ENCODE peak calls at places on chromosomes 11 and 22, in six cellular contexts. One of them, this sample, is unnamed.

GRCh38 chr11:118851970-118852369 is 31.7 kb upstream of the CXCR5 start:
- DNase-seq in naive thymus-derived CD4-positive, alpha-beta T cell: no peak
- DNase-seq in left ventricle myocardium inferior: no peak
- DNase-seq in RWPE2: no peak
- DNase-seq in heart left ventricle: no peak
- DNase-seq in right cardiac atrium: no peak
- DNase-seq in this sample: no peak

GRCh38 chr11:132024587-132025295 is 654.3 kb downstream of the NTM start:
- DNase-seq in naive thymus-derived CD4-positive, alpha-beta T cell: no peak
- DNase-seq in left ventricle myocardium inferior: no peak
- DNase-seq in RWPE2: no peak
- DNase-seq in heart left ventricle: no peak
- DNase-seq in right cardiac atrium: no peak
- DNase-seq in this sample: no peak

GRCh38 chr11:76839326-76839725 is 21.4 kb upstream of the ACER3 start:
- DNase-seq in naive thymus-derived CD4-positive, alpha-beta T cell: no peak
- DNase-seq in left ventricle myocardium inferior: no peak
- DNase-seq in RWPE2: no peak
- DNase-seq in heart left ventricle: no peak
- DNase-seq in right cardiac atrium: no peak
- DNase-seq in this sample: no peak

GRCh38 chr11:41201156-41201555 is 258.3 kb downstream of the LRRC4C start:
- DNase-seq in naive thymus-derived CD4-positive, alpha-beta T cell: no peak
- DNase-seq in left ventricle myocardium inferior: no peak
- DNase-seq in RWPE2: no peak
- DNase-seq in heart left ventricle: no peak
- DNase-seq in right cardiac atrium: no peak
- DNase-seq in this sample: peak; percentile 21

GRCh38 chr11:93196816-93197382 is 892 bp downstream of the SLC36A4 start:
- DNase-seq in naive thymus-derived CD4-positive, alpha-beta T cell: no peak
- DNase-seq in left ventricle myocardium inferior: no peak
- DNase-seq in RWPE2: no peak
- DNase-seq in heart left ventricle: no peak
- DNase-seq in right cardiac atrium: no peak
- DNase-seq in this sample: peak; percentile 12

GRCh38 chr11:7571640-7572000 is 57.8 kb downstream of the PPFIBP2 start:
- DNase-seq in naive thymus-derived CD4-positive, alpha-beta T cell: no peak
- DNase-seq in left ventricle myocardium inferior: peak; percentile 65
- DNase-seq in RWPE2: no peak
- DNase-seq in heart left ventricle: peak; percentile 61
- DNase-seq in right cardiac atrium: peak; percentile 86
- DNase-seq in this sample: peak; percentile 9

GRCh38 chr11:111417011-111417765 is 38.1 kb upstream of the POU2AF1 start:
- DNase-seq in naive thymus-derived CD4-positive, alpha-beta T cell: no peak
- DNase-seq in left ventricle myocardium inferior: no peak
- DNase-seq in RWPE2: no peak
- DNase-seq in heart left ventricle: no peak
- DNase-seq in right cardiac atrium: no peak
- DNase-seq in this sample: no peak

GRCh38 chr11:57647960-57648776 is 1.5 kb downstream of the YPEL4 start:
- DNase-seq in naive thymus-derived CD4-positive, alpha-beta T cell: no peak
- DNase-seq in left ventricle myocardium inferior: no peak
- DNase-seq in RWPE2: no peak
- DNase-seq in heart left ventricle: no peak
- DNase-seq in right cardiac atrium: no peak
- DNase-seq in this sample: no peak

GRCh38 chr22:37690901-37691504 is 4.9 kb downstream of the NOL12 start:
- DNase-seq in naive thymus-derived CD4-positive, alpha-beta T cell: no peak
- DNase-seq in left ventricle myocardium inferior: no peak
- DNase-seq in RWPE2: peak; percentile 93
- DNase-seq in heart left ventricle: no peak
- DNase-seq in right cardiac atrium: no peak
- DNase-seq in this sample: no peak

GRCh38 chr11:281486-282161 is 3.4 kb downstream of the NLRP6 start:
- DNase-seq in naive thymus-derived CD4-positive, alpha-beta T cell: no peak
- DNase-seq in left ventricle myocardium inferior: no peak
- DNase-seq in RWPE2: no peak
- DNase-seq in heart left ventricle: no peak
- DNase-seq in right cardiac atrium: no peak
- DNase-seq in this sample: no peak

GRCh38 chr11:620201-620600 is 4.5 kb upstream of the IRF7 start:
- DNase-seq in naive thymus-derived CD4-positive, alpha-beta T cell: no peak
- DNase-seq in left ventricle myocardium inferior: no peak
- DNase-seq in RWPE2: no peak
- DNase-seq in heart left ventricle: no peak
- DNase-seq in right cardiac atrium: peak; percentile 47
- DNase-seq in this sample: no peak

GRCh38 chr22:23063539-23064380 is 6.6 kb upstream of the GNAZ start:
- DNase-seq in naive thymus-derived CD4-positive, alpha-beta T cell: peak; percentile 4
- DNase-seq in left ventricle myocardium inferior: no peak
- DNase-seq in RWPE2: peak; percentile 48
- DNase-seq in heart left ventricle: no peak
- DNase-seq in right cardiac atrium: no peak
- DNase-seq in this sample: no peak

GRCh38 chr11:96211433-96211832 is 131.6 kb downstream of the MAML2 start:
- DNase-seq in naive thymus-derived CD4-positive, alpha-beta T cell: no peak
- DNase-seq in left ventricle myocardium inferior: no peak
- DNase-seq in RWPE2: no peak
- DNase-seq in heart left ventricle: no peak
- DNase-seq in right cardiac atrium: no peak
- DNase-seq in this sample: no peak

GRCh38 chr11:73726825-73727224 is 34.0 kb downstream of the RAB6A start:
- DNase-seq in naive thymus-derived CD4-positive, alpha-beta T cell: no peak
- DNase-seq in left ventricle myocardium inferior: no peak
- DNase-seq in RWPE2: no peak
- DNase-seq in heart left ventricle: no peak
- DNase-seq in right cardiac atrium: no peak
- DNase-seq in this sample: no peak

GRCh38 chr11:44566952-44567875 is 1.8 kb downstream of the CD82 start:
- DNase-seq in naive thymus-derived CD4-positive, alpha-beta T cell: no peak
- DNase-seq in left ventricle myocardium inferior: no peak
- DNase-seq in RWPE2: peak; percentile 38
- DNase-seq in heart left ventricle: no peak
- DNase-seq in right cardiac atrium: no peak
- DNase-seq in this sample: peak; percentile 84

GRCh38 chr11:44567876-44568256 is 2.4 kb downstream of the CD82 start:
- DNase-seq in naive thymus-derived CD4-positive, alpha-beta T cell: no peak
- DNase-seq in left ventricle myocardium inferior: no peak
- DNase-seq in RWPE2: no peak
- DNase-seq in heart left ventricle: no peak
- DNase-seq in right cardiac atrium: no peak
- DNase-seq in this sample: no peak

GRCh38 chr11:44568706-44569473 is 3.4 kb downstream of the CD82 start:
- DNase-seq in naive thymus-derived CD4-positive, alpha-beta T cell: peak; percentile 53
- DNase-seq in left ventricle myocardium inferior: peak; percentile 72
- DNase-seq in RWPE2: peak; percentile 86
- DNase-seq in heart left ventricle: peak; percentile 76
- DNase-seq in right cardiac atrium: peak; percentile 81
- DNase-seq in this sample: peak; percentile 90

GRCh38 chr11:44566559-44566949 is 1.1 kb downstream of the CD82 start:
- DNase-seq in naive thymus-derived CD4-positive, alpha-beta T cell: no peak
- DNase-seq in left ventricle myocardium inferior: no peak
- DNase-seq in RWPE2: no peak
- DNase-seq in heart left ventricle: no peak
- DNase-seq in right cardiac atrium: no peak
- DNase-seq in this sample: peak; percentile 72

GRCh38 chr11:44568358-44568705 is 2.9 kb downstream of the CD82 start:
- DNase-seq in naive thymus-derived CD4-positive, alpha-beta T cell: no peak
- DNase-seq in left ventricle myocardium inferior: no peak
- DNase-seq in RWPE2: peak; percentile 25
- DNase-seq in heart left ventricle: no peak
- DNase-seq in right cardiac atrium: no peak
- DNase-seq in this sample: no peak
- H3K4me3 ChIP-seq in naive thymus-derived CD4-positive, alpha-beta T cell: peak overlapping the region; percentile 80
- H3K4me3 ChIP-seq in left ventricle myocardium inferior: peak overlapping the region; percentile 77
- H3K4me3 ChIP-seq in RWPE2: no peak overlapping the region
- H3K4me3 ChIP-seq in heart left ventricle: no peak overlapping the region
- H3K4me3 ChIP-seq in right cardiac atrium: no peak overlapping the region
- H3K4me3 ChIP-seq in this sample: peak overlapping the region; percentile 49

DNA sequence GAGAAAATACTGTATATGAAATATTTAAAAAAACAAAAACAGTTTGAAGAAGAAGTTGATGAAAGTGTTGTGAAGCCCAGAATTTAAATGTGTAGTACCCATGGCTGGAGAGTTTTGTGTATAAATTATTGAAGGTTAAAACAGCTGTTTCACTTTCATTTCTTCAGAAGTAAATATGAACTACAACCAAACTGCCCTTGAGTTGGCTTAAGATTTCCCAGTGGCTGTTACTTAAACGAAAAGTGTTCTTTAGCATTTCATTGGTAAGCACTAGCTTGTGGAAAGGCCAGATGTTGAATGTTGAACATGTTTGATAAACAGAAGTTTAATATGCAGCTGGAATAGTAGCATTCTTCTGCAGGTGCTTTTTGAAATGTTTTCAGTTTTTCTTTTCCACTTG is 83.3 kb upstream of the TNRC6B start:
- DNase-seq in naive thymus-derived CD4-positive, alpha-beta T cell: no peak
- DNase-seq in left ventricle myocardium inferior: no peak
- DNase-seq in RWPE2: no peak
- DNase-seq in heart left ventricle: no peak
- DNase-seq in right cardiac atrium: no peak
- DNase-seq in this sample: peak; percentile 10
- H3K4me3 ChIP-seq in naive thymus-derived CD4-positive, alpha-beta T cell: no peak overlapping the region
- H3K4me3 ChIP-seq in left ventricle myocardium inferior: no peak overlapping the region
- H3K4me3 ChIP-seq in RWPE2: no peak overlapping the region
- H3K4me3 ChIP-seq in heart left ventricle: peak overlapping the region; percentile 3
- H3K4me3 ChIP-seq in right cardiac atrium: no peak overlapping the region
- H3K4me3 ChIP-seq in this sample: no peak overlapping the region

GRCh38 chr11:120334894-120335462 is 1.2 kb upstream of the ARHGEF12 start:
- DNase-seq in naive thymus-derived CD4-positive, alpha-beta T cell: no peak
- DNase-seq in left ventricle myocardium inferior: no peak
- DNase-seq in RWPE2: no peak
- DNase-seq in heart left ventricle: peak; percentile 73
- DNase-seq in right cardiac atrium: no peak
- DNase-seq in this sample: peak; percentile 87
- H3K4me3 ChIP-seq in naive thymus-derived CD4-positive, alpha-beta T cell: peak overlapping the region; percentile 65
- H3K4me3 ChIP-seq in left ventricle myocardium inferior: peak overlapping the region; percentile 92
- H3K4me3 ChIP-seq in RWPE2: peak overlapping the region; percentile 95
- H3K4me3 ChIP-seq in heart left ventricle: peak overlapping the region; percentile 87
- H3K4me3 ChIP-seq in right cardiac atrium: peak overlapping the region; percentile 94
- H3K4me3 ChIP-seq in this sample: peak overlapping the region; percentile 73

GRCh38 chr11:62445314-62445740 is 26.5 kb downstream of the SCGB1A1 start:
- DNase-seq in naive thymus-derived CD4-positive, alpha-beta T cell: no peak
- DNase-seq in left ventricle myocardium inferior: peak; percentile 38
- DNase-seq in RWPE2: no peak
- DNase-seq in heart left ventricle: peak; percentile 52
- DNase-seq in right cardiac atrium: peak; percentile 85
- DNase-seq in this sample: no peak

GRCh38 chr11:62443390-62444201 is 24.8 kb downstream of the SCGB1A1 start:
- DNase-seq in naive thymus-derived CD4-positive, alpha-beta T cell: no peak
- DNase-seq in left ventricle myocardium inferior: peak; percentile 31
- DNase-seq in RWPE2: no peak
- DNase-seq in heart left ventricle: no peak
- DNase-seq in right cardiac atrium: peak; percentile 85
- DNase-seq in this sample: no peak

GRCh38 chr11:62444271-62444833 is 25.5 kb downstream of the SCGB1A1 start:
- DNase-seq in naive thymus-derived CD4-positive, alpha-beta T cell: peak; percentile 29
- DNase-seq in left ventricle myocardium inferior: peak; percentile 62
- DNase-seq in RWPE2: no peak
- DNase-seq in heart left ventricle: peak; percentile 57
- DNase-seq in right cardiac atrium: peak; percentile 92
- DNase-seq in this sample: no peak

GRCh38 chr11:62446091-62446490 is 27.3 kb downstream of the SCGB1A1 start:
- DNase-seq in naive thymus-derived CD4-positive, alpha-beta T cell: no peak
- DNase-seq in left ventricle myocardium inferior: no peak
- DNase-seq in RWPE2: no peak
- DNase-seq in heart left ventricle: no peak
- DNase-seq in right cardiac atrium: peak; percentile 82
- DNase-seq in this sample: no peak

GRCh38 chr11:62444835-62445234 is 26.0 kb downstream of the SCGB1A1 start:
- DNase-seq in naive thymus-derived CD4-positive, alpha-beta T cell: no peak
- DNase-seq in left ventricle myocardium inferior: no peak
- DNase-seq in RWPE2: no peak
- DNase-seq in heart left ventricle: no peak
- DNase-seq in right cardiac atrium: no peak
- DNase-seq in this sample: no peak
- H3K4me3 ChIP-seq in naive thymus-derived CD4-positive, alpha-beta T cell: peak overlapping the region; percentile 50
- H3K4me3 ChIP-seq in left ventricle myocardium inferior: peak overlapping the region; percentile 61
- H3K4me3 ChIP-seq in RWPE2: no peak overlapping the region
- H3K4me3 ChIP-seq in heart left ventricle: peak overlapping the region; percentile 58
- H3K4me3 ChIP-seq in right cardiac atrium: peak overlapping the region; percentile 32
- H3K4me3 ChIP-seq in this sample: no peak overlapping the region

DNA sequence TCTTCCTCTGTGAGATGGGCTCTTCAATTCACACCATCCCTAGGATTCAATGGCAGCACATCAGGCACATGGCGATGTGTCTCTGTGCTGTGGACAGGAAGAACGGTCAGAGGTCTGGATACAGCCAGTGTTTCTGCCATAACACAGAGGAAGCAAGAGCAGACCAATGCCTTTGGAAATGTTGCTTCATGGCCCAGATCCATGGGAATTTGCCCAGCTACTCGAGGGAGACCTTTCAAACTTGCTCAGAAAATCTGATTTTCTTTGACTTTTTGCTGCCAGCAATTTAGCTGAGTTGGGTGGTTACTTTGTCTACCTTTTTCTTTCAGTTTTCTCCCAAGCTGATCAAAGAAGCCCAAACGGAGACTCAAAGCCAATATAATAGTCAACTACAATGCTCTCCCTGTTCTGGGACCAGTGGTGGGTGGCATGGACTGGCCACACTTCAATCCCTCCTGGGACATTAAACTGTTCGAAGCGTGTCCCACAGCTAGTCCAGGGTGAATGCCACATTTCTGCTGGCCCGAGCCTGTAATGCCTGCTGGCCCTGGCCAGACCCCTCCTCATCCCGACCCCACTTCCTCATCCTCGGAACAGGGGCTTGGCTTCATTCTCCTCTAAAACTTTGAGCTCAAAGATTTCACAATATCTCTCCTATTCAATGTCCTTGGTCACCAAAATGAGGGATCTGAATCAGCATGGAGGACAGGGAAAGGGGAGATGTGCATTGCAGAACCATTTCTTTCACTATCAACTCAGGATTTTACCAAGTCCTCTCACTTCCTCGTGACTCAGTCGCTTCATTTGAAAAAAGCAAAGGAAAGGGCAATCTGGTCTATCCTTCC is 93.3 kb downstream of the ABTB2 start:
- DNase-seq in naive thymus-derived CD4-positive, alpha-beta T cell: no peak
- DNase-seq in left ventricle myocardium inferior: no peak
- DNase-seq in RWPE2: no peak
- DNase-seq in heart left ventricle: no peak
- DNase-seq in right cardiac atrium: no peak
- DNase-seq in this sample: no peak
- H3K4me3 ChIP-seq in naive thymus-derived CD4-positive, alpha-beta T cell: no peak overlapping the region
- H3K4me3 ChIP-seq in left ventricle myocardium inferior: no peak overlapping the region
- H3K4me3 ChIP-seq in RWPE2: no peak overlapping the region
- H3K4me3 ChIP-seq in heart left ventricle: no peak overlapping the region
- H3K4me3 ChIP-seq in right cardiac atrium: no peak overlapping the region
- H3K4me3 ChIP-seq in this sample: no peak overlapping the region

GRCh38 chr11:105042178-105042577 is 3.0 kb downstream of the CARD16 start:
- DNase-seq in naive thymus-derived CD4-positive, alpha-beta T cell: no peak
- DNase-seq in left ventricle myocardium inferior: no peak
- DNase-seq in RWPE2: no peak
- DNase-seq in heart left ventricle: no peak
- DNase-seq in right cardiac atrium: no peak
- DNase-seq in this sample: no peak
- H3K4me3 ChIP-seq in naive thymus-derived CD4-positive, alpha-beta T cell: no peak overlapping the region
- H3K4me3 ChIP-seq in left ventricle myocardium inferior: no peak overlapping the region
- H3K4me3 ChIP-seq in RWPE2: no peak overlapping the region
- H3K4me3 ChIP-seq in heart left ventricle: peak overlapping the region; percentile 54
- H3K4me3 ChIP-seq in right cardiac atrium: no peak overlapping the region
- H3K4me3 ChIP-seq in this sample: no peak overlapping the region

GRCh38 chr11:36333897-36334296 is 37.8 kb downstream of the PRR5L start:
- DNase-seq in naive thymus-derived CD4-positive, alpha-beta T cell: no peak
- DNase-seq in left ventricle myocardium inferior: no peak
- DNase-seq in RWPE2: no peak
- DNase-seq in heart left ventricle: no peak
- DNase-seq in right cardiac atrium: no peak
- DNase-seq in this sample: peak; percentile 32
- H3K4me3 ChIP-seq in naive thymus-derived CD4-positive, alpha-beta T cell: no peak overlapping the region
- H3K4me3 ChIP-seq in left ventricle myocardium inferior: no peak overlapping the region
- H3K4me3 ChIP-seq in RWPE2: no peak overlapping the region
- H3K4me3 ChIP-seq in heart left ventricle: no peak overlapping the region
- H3K4me3 ChIP-seq in right cardiac atrium: no peak overlapping the region
- H3K4me3 ChIP-seq in this sample: no peak overlapping the region

GRCh38 chr11:47257178-47257517 is 648 bp upstream of the NR1H3 start:
- DNase-seq in naive thymus-derived CD4-positive, alpha-beta T cell: no peak
- DNase-seq in left ventricle myocardium inferior: no peak
- DNase-seq in RWPE2: no peak
- DNase-seq in heart left ventricle: no peak
- DNase-seq in right cardiac atrium: no peak
- DNase-seq in this sample: no peak
- H3K4me3 ChIP-seq in naive thymus-derived CD4-positive, alpha-beta T cell: no peak overlapping the region
- H3K4me3 ChIP-seq in left ventricle myocardium inferior: peak overlapping the region; percentile 64
- H3K4me3 ChIP-seq in RWPE2: no peak overlapping the region
- H3K4me3 ChIP-seq in heart left ventricle: peak overlapping the region; percentile 44
- H3K4me3 ChIP-seq in right cardiac atrium: no peak overlapping the region
- H3K4me3 ChIP-seq in this sample: no peak overlapping the region

This sample was measured in Jurkat, Clone E6-1.